ENCODE peak calls at places on chromosomes 2 and 18, in six cellular contexts. S is activated naive CD4-positive, alpha-beta T cell treated with Interleukin-2 at 50 U/mL for 16 hours; E is NCI-H1105; Y is T-helper 2 cell; P is KBM-7; V is IMR-90. W is an unnamed sample.

GRCh38 chr18:58562146-58562998 is 66.5 kb downstream of the ALPK2 start:
- DNase-seq in S (no peak), E (no peak), Y (no peak), P (no peak), V (peak), W (no peak)

GRCh38 chr2:131542438-131543384 is 15.0 kb downstream of the CCDC74A start:
- DNase-seq in S (no peak), E (no peak), Y (no peak), P (no peak), V (no peak), W (no peak)

GRCh38 chr2:219613671-219614070 is 13.8 kb upstream of the SLC4A3 start:
- DNase-seq in S (no peak), E (no peak), Y (no peak), P (no peak), V (no peak), W (no peak)

GRCh38 chr2:38598991-38599295 is 3.8 kb downstream of the HNRNPLL start:
- DNase-seq in S (no peak), E (no peak), Y (no peak), P (no peak), V (peak), W (no peak)

GRCh38 chr2:12177052-12177994 is 430.9 kb downstream of the LPIN1 start:
- DNase-seq in S (peak), E (no peak), Y (peak), P (peak), V (peak), W (no peak)

GRCh38 chr18:44503854-44504253 is 176.8 kb upstream of the SETBP1 start:
- DNase-seq in S (no peak), E (no peak), Y (no peak), P (no peak), V (no peak), W (no peak)

GRCh38 chr2:28678944-28679343 is 72.7 kb upstream of the PPP1CB start:
- DNase-seq in S (peak), E (no peak), Y (peak), P (no peak), V (no peak), W (no peak)

GRCh38 chr2:215713393-215713792 is 277.5 kb upstream of the FN1 start:
- DNase-seq in S (no peak), E (no peak), Y (no peak), P (no peak), V (peak), W (no peak)

GRCh38 chr2:221969087-221969829 is 329.5 kb downstream of the PAX3 start:
- DNase-seq in S (no peak), E (peak), Y (peak), P (peak), V (peak), W (no peak)

GRCh38 chr2:177392373-177393246 is at the start of gene AGPS:
- DNase-seq in S (peak), E (peak), Y (peak), P (peak), V (peak), W (peak)

GRCh38 chr18:31774960-31775359 is 14.3 kb upstream of the SLC25A52 start:
- DNase-seq in S (no peak), E (no peak), Y (no peak), P (no peak), V (no peak), W (no peak)

GRCh38 chr2:10274983-10275802 is 27.5 kb upstream of the HPCAL1 start:
- DNase-seq in S (no peak), E (no peak), Y (no peak), P (no peak), V (no peak), W (no peak)

GRCh38 chr2:237791977-237792727 is 6.4 kb upstream of the RBM44 start:
- DNase-seq in S (no peak), E (no peak), Y (no peak), P (peak), V (peak), W (no peak)

GRCh38 chr2:20633794-20634259 is 17.1 kb downstream of the HS1BP3 start:
- DNase-seq in S (no peak), E (no peak), Y (no peak), P (no peak), V (no peak), W (no peak)

GRCh38 chr2:10550206-10551001 is 102.3 kb upstream of the ODC1 start:
- DNase-seq in S (no peak), E (no peak), Y (no peak), P (no peak), V (no peak), W (no peak)

GRCh38 chr2:158115202-158115783 is 13.6 kb downstream of the UPP2 start:
- DNase-seq in S (no peak), E (no peak), Y (no peak), P (no peak), V (no peak), W (no peak)

GRCh38 chr2:238821391-238821790 is 26.5 kb upstream of the TWIST2 start:
- DNase-seq in S (no peak), E (no peak), Y (no peak), P (no peak), V (peak), W (no peak)

GRCh38 chr2:223108376-223109100 is 56.5 kb downstream of the KCNE4 start:
- DNase-seq in S (no peak), E (no peak), Y (no peak), P (no peak), V (no peak), W (no peak)

GRCh38 chr2:17608251-17608650 is 67.8 kb downstream of the VSNL1 start:
- DNase-seq in S (no peak), E (no peak), Y (no peak), P (no peak), V (no peak), W (no peak)

GRCh38 chr2:73290049-73290839 is 3.1 kb downstream of the EGR4 start:
- DNase-seq in S (peak), E (peak), Y (peak), P (peak), V (peak), W (peak)

GRCh38 chr2:207113403-207113802 is 52.3 kb downstream of the KLF7 start:
- DNase-seq in S (no peak), E (peak), Y (peak), P (no peak), V (no peak), W (no peak)

GRCh38 chr2:239688098-239688497 is 287.3 kb upstream of the HDAC4 start:
- DNase-seq in S (no peak), E (no peak), Y (no peak), P (no peak), V (no peak), W (no peak)

GRCh38 chr2:150404147-150404546 is 83.3 kb downstream of the RND3 start:
- DNase-seq in S (no peak), E (no peak), Y (no peak), P (no peak), V (no peak), W (no peak)

GRCh38 chr18:48161911-48162698 is 231.6 kb upstream of the SMAD2 start:
- DNase-seq in S (no peak), E (peak), Y (no peak), P (peak), V (no peak), W (no peak)

GRCh38 chr2:9263388-9263787 is 56.8 kb downstream of the ASAP2 start:
- DNase-seq in S (no peak), E (no peak), Y (no peak), P (peak), V (no peak), W (no peak)

GRCh38 chr2:86223682-86224560 is 24.7 kb downstream of the MRPL35 start:
- DNase-seq in S (no peak), E (no peak), Y (peak), P (no peak), V (peak), W (no peak)

GRCh38 chr18:6203791-6204190 is 210.9 kb downstream of the L3MBTL4 start:
- DNase-seq in S (no peak), E (peak), Y (no peak), P (no peak), V (no peak), W (no peak)

W was measured in stimulated activated CD4-positive, alpha-beta T cell treated with anti-CD3 and anti-CD28 coated beads, Interleukin-2, amount 100 ng/mL, for 4 hours.